ENCODE peak calls at places on chromosomes 5 and 9, in eight cellular contexts. R is amniotic stem cell; T is GM23338; Z is SHP77; X is AG10803; D is effector memory CD4-positive, alpha-beta T cell; G is transverse colon; W is activated CD4-positive, alpha-beta memory T cell treated with anti-CD3 and anti-CD28 coated beads, Interleukin-2, amount 10 ng/mL, durations not matched to agents 7 days and 5 days. Y is an unnamed sample.
A peak's percentile ranks its signal among the peaks of the same experiment; 100 is the strongest.

GRCh38 chr9:87327567-87328125 is 170.0 kb upstream of the DAPK1 start:
- DNase-seq in R (peak; percentile 20), T (no peak), Z (no peak), X (peak; percentile 21), D (no peak), G (no peak), W (no peak), Y (peak; percentile 63)

GRCh38 chr5:56951946-56952691 is at the start of gene MIER3:
- DNase-seq in R (peak; percentile 68), T (peak; percentile 90), Z (peak; percentile 59), X (peak; percentile 72), D (peak; percentile 69), G (peak; percentile 87), W (peak; percentile 84), Y (peak; percentile 68)

GRCh38 chr9:20990867-20991266 is 40.6 kb downstream of the HACD4 start:
- DNase-seq in R (no peak), T (no peak), Z (no peak), X (no peak), D (no peak), G (no peak), W (no peak), Y (no peak)

GRCh38 chr5:14849516-14850294 is 21.9 kb downstream of the ANKH start:
- DNase-seq in R (no peak), T (peak; percentile 22), Z (no peak), X (peak; percentile 32), D (no peak), G (no peak), W (no peak), Y (peak; percentile 79)

GRCh38 chr9:113530022-113530635 is 66.6 kb downstream of the RGS3 start:
- DNase-seq in R (no peak), T (no peak), Z (no peak), X (no peak), D (no peak), G (no peak), W (no peak), Y (no peak)

GRCh38 chr5:68839019-68839552 is 254.7 kb upstream of the SLC30A5 start:
- DNase-seq in R (peak; percentile 74), T (no peak), Z (no peak), X (peak; percentile 95), D (no peak), G (no peak), W (no peak), Y (peak; percentile 81)

GRCh38 chr5:40240111-40240510 is 439.6 kb upstream of the PTGER4 start:
- DNase-seq in R (no peak), T (no peak), Z (no peak), X (peak; percentile 38), D (no peak), G (no peak), W (peak; percentile 28), Y (peak; percentile 28)

GRCh38 chr5:93586948-93587918 is 4.2 kb downstream of the NR2F1 start:
- DNase-seq in R (no peak), T (peak; percentile 49), Z (no peak), X (no peak), D (no peak), G (no peak), W (no peak), Y (no peak)

GRCh38 chr9:13557724-13558123 is 278.2 kb upstream of the MPDZ start:
- DNase-seq in R (no peak), T (no peak), Z (no peak), X (no peak), D (no peak), G (no peak), W (no peak), Y (no peak)

GRCh38 chr9:18922161-18922910 is 110.7 kb downstream of the SAXO1 start:
- DNase-seq in R (no peak), T (no peak), Z (no peak), X (peak; percentile 25), D (no peak), G (no peak), W (no peak), Y (no peak)

GRCh38 chr9:2623046-2623865 is 1.7 kb downstream of the VLDLR start:
- DNase-seq in R (no peak), T (peak; percentile 71), Z (peak; percentile 52), X (peak; percentile 36), D (no peak), G (peak; percentile 10), W (peak; percentile 17), Y (peak; percentile 57)

GRCh38 chr9:122374885-122375420 is 4.1 kb downstream of the PTGS1 start:
- DNase-seq in R (peak; percentile 35), T (peak; percentile 52), Z (peak; percentile 34), X (peak; percentile 79), D (no peak), G (peak; percentile 76), W (no peak), Y (peak; percentile 74)

GRCh38 chr9:113651896-113652295 is 188.4 kb downstream of the RGS3 start:
- DNase-seq in R (no peak), T (no peak), Z (no peak), X (no peak), D (no peak), G (no peak), W (no peak), Y (no peak)

GRCh38 chr5:60507687-60508086 is 192.3 kb downstream of the DEPDC1B start:
- DNase-seq in R (no peak), T (no peak), Z (no peak), X (no peak), D (no peak), G (no peak), W (no peak), Y (no peak)